ENCODE peak calls at places on chromosomes 13 and 19, in six cellular contexts. U, T, L, W, J and Z are unnamed samples.

GRCh38 chr13:53250272-53250875 is 221.8 kb downstream of the OLFM4 start:
- DNase-seq in T (peak; percentile 68), W (no peak), J (no peak), L (peak; percentile 3), U (peak; percentile 56), Z (no peak)

GRCh38 chr19:8615813-8616596 is 5.5 kb upstream of the ADAMTS10 start:
- DNase-seq in T (peak; percentile 63), W (peak; percentile 63), J (peak; percentile 84), U (no peak), L (no peak), Z (no peak)

GRCh38 chr13:110812111-110812868 is 98.8 kb downstream of the ING1 start:
- DNase-seq in J (no peak), U (peak; percentile 9), L (no peak), T (no peak), W (no peak), Z (no peak)

GRCh38 chr19:54315956-54316355 is 3.0 kb upstream of the LILRA5 start:
- DNase-seq in L (no peak), U (no peak), J (no peak), W (no peak), T (no peak), Z (no peak)

GRCh38 chr13:66965146-66965545 is 265.0 kb downstream of the PCDH9 start:
- DNase-seq in J (no peak), T (no peak), W (no peak), L (no peak), U (no peak), Z (no peak)

GRCh38 chr13:45180303-45180702 is 20.5 kb downstream of the KCTD4 start:
- DNase-seq in W (no peak), L (no peak), U (no peak), T (no peak), J (no peak), Z (no peak)

GRCh38 chr13:90933097-90933826 is 414.2 kb upstream of the MIR17HG start:
- DNase-seq in L (no peak), U (no peak), J (no peak), T (no peak), W (no peak), Z (no peak)

GRCh38 chr13:38518328-38518727 is 168.5 kb upstream of the FREM2 start:
- DNase-seq in J (no peak), L (no peak), W (no peak), T (no peak), U (no peak), Z (no peak)

GRCh38 chr13:101576452-101576851 is 124.0 kb downstream of the ITGBL1 start:
- DNase-seq in U (peak; percentile 54), L (no peak), W (no peak), J (no peak), T (no peak), Z (no peak)

GRCh38 chr13:34577051-34577450 is 365.0 kb upstream of the NBEA start:
- DNase-seq in J (no peak), W (no peak), T (no peak), L (no peak), U (peak; percentile 70), Z (no peak)

GRCh38 chr19:49983645-49984229 is 22.8 kb upstream of the SIGLEC11 start:
- DNase-seq in T (peak; percentile 75), W (peak; percentile 82), L (peak; percentile 70), J (peak; percentile 74), U (no peak), Z (peak; percentile 4)

GRCh38 chr13:98333481-98333880 is 156.4 kb upstream of the RNF113B start:
- DNase-seq in W (no peak), J (no peak), L (no peak), T (no peak), U (no peak), Z (no peak)

GRCh38 chr19:15871570-15871969 is 26.3 kb downstream of the CYP4F2 start:
- DNase-seq in T (no peak), J (peak; percentile 40), U (no peak), L (no peak), W (no peak), Z (no peak)

GRCh38 chr19:17398902-17399527 is 5.0 kb upstream of the CCDC194 start:
- DNase-seq in J (no peak), W (no peak), L (no peak), T (no peak), U (no peak), Z (no peak)

GRCh38 chr19:41616785-41617621 is 9.9 kb downstream of the CEACAM4 start:
- DNase-seq in J (no peak), L (peak; percentile 49), U (no peak), W (no peak), T (no peak), Z (no peak)

GRCh38 chr19:48868196-48868886 is at the start of gene PLEKHA4:
- DNase-seq in T (peak; percentile 67), W (no peak), L (no peak), J (peak; percentile 90), U (no peak), Z (no peak)

GRCh38 chr13:59038824-59039223 is 1124.9 kb downstream of the DIAPH3 start:
- DNase-seq in W (no peak), J (no peak), L (no peak), U (peak; percentile 65), T (no peak), Z (no peak)

GRCh38 chr13:29140277-29140676 is 320.1 kb downstream of the MTUS2 start:
- DNase-seq in J (peak; percentile 92), U (no peak), T (no peak), W (no peak), L (no peak), Z (no peak)

GRCh38 chr13:91133941-91134772 is 213.3 kb upstream of the MIR17HG start:
- DNase-seq in L (peak; percentile 18), J (no peak), T (peak; percentile 55), W (peak; percentile 26), U (peak; percentile 45), Z (no peak)

GRCh38 chr19:49851456-49852259 is 699 bp downstream of the PTOV1 start:
- DNase-seq in T (no peak), W (peak; percentile 26), L (no peak), U (no peak), J (no peak), Z (peak; percentile 40)

GRCh38 chr13:65470781-65471180 is 1759.4 kb downstream of the PCDH9 start:
- DNase-seq in U (peak; percentile 41), J (no peak), T (no peak), W (no peak), L (no peak), Z (no peak)

GRCh38 chr13:25839356-25839755 is 212.5 kb downstream of the SHISA2 start:
- DNase-seq in W (no peak), U (no peak), T (no peak), L (no peak), J (no peak), Z (no peak)

GRCh38 chr19:18202759-18203407 is 959 bp downstream of the RAB3A start:
- DNase-seq in T (no peak), J (no peak), U (no peak), W (peak; percentile 29), L (no peak), Z (peak; percentile 27)

GRCh38 chr19:50332264-50333038 is 3.3 kb upstream of the KCNC3 start:
- DNase-seq in J (no peak), U (no peak), L (no peak), T (no peak), W (no peak), Z (no peak)

GRCh38 chr19:22634450-22634827 is 315 bp downstream of the ZNF492 start:
- DNase-seq in J (no peak), U (no peak), L (no peak), W (no peak), T (no peak), Z (no peak)
- H3K27ac ChIP-seq in J (no peak overlapping the region), U (peak overlapping the region; percentile 61), L (no peak overlapping the region), W (peak overlapping the region; percentile 30), T (no peak overlapping the region), Z (no peak overlapping the region)

GRCh38 chr19:35248310-35249145 is at the start of gene LSR:
- DNase-seq in W (peak; percentile 82), U (no peak), T (no peak), L (peak; percentile 69), J (no peak), Z (no peak)
- H3K27ac ChIP-seq in W (peak within 1 kb of the TSS; percentile 84), U (no peak within 1 kb of the TSS), T (peak within 1 kb of the TSS; percentile 62), L (peak within 1 kb of the TSS; percentile 38), J (peak within 1 kb of the TSS; percentile 64), Z (peak within 1 kb of the TSS; percentile 26)

DNA sequence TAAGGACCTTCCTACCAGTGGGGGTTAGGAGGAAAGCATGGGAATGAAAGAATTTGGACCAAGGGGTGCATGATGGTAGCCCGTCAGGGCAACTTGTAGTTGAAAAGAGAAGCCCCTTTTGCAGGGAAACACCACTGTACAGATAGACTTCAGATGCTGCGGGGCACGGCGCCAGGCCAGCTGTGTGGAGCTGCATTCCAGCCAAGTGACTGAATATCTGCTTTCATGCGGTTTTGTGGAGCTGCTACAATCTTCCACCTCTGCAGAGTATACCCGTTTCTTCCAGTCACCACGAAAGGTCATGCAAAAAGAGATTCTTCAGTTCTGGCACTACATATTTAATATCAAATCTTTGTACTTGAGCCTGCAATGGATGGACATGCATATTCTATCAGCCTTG is 104.7 kb downstream of the RGCC start:
- DNase-seq in W (no peak), J (no peak), L (no peak), T (peak; percentile 76), U (peak; percentile 93), Z (peak; percentile 92)
- H3K27ac ChIP-seq in W (no peak overlapping the region), J (no peak overlapping the region), L (no peak overlapping the region), T (peak overlapping the region; percentile 83), U (peak overlapping the region; percentile 22), Z (peak overlapping the region; percentile 93)

GRCh38 chr13:114111577-114111976 is 20.8 kb downstream of the RASA3 start:
- DNase-seq in J (peak; percentile 33), T (no peak), L (no peak), U (no peak), W (no peak), Z (no peak)
- H3K27ac ChIP-seq in J (no peak overlapping the region), T (no peak overlapping the region), L (peak overlapping the region; percentile 35), U (no peak overlapping the region), W (peak overlapping the region; percentile 36), Z (no peak overlapping the region)

GRCh38 chr13:49908637-49909036 is 27.5 kb downstream of the SPRYD7 start:
- DNase-seq in J (no peak), U (no peak), T (no peak), L (no peak), W (no peak), Z (no peak)

DNA sequence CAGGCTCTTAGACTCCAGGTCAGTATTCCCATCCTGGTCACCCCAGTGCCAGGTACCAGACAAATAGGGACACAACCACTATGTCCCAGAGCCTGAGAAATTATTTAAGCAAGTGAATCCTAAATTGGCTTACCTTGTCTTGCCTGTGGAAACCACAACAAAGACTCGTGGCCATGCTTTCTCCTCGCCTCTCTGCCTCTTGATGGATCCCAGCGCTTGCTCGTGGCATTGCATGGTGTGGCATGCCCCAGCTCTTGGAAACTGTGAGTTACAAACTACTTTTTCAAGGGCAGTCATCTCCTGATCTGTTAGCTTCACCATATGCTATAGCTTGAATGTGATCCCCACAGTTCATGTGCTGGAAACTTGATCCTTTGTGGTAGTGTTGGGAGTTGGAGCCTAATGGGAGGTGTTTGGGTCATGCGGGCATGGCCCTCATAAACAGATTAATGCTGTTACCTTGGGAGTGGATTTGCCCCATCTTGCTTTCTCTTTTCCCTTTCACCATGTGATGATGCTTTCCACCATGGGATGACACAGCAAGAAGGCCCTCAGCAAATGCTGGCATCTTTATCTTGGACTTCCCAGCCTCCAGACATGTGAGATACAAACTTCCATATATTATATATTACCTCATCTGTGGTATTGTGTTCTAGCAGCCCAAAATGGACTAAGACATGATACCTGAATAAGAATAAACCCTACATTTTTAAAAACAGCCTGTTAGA is 31.2 kb downstream of the SPRYD7 start:
- DNase-seq in L (no peak), T (no peak), J (no peak), W (no peak), U (no peak), Z (no peak)
- H3K27ac ChIP-seq in L (no peak overlapping the region), T (no peak overlapping the region), J (no peak overlapping the region), W (no peak overlapping the region), U (no peak overlapping the region), Z (no peak overlapping the region)

GRCh38 chr19:3964256-3965194 is 6.4 kb downstream of the DAPK3 start:
- DNase-seq in W (no peak), T (no peak), J (no peak), L (no peak), U (no peak), Z (no peak)
- H3K27ac ChIP-seq in W (no peak overlapping the region), T (no peak overlapping the region), J (no peak overlapping the region), L (no peak overlapping the region), U (no peak overlapping the region), Z (no peak overlapping the region)